ENCODE peak calls at places on chromosome 10, in six cellular contexts. I, K, C, R, W and A are unnamed samples.

GRCh38 chr10:97297556-97298222 is 5.3 kb upstream of the ARHGAP19 start:
- DNase-seq in R (peak; percentile 53), I (no peak), W (no peak), C (no peak), K (no peak), A (no peak)

GRCh38 chr10:79182763-79183467 is 114.1 kb downstream of the ZMIZ1 start:
- DNase-seq in I (peak; percentile 18), W (no peak), K (no peak), C (no peak), R (no peak), A (no peak)

GRCh38 chr10:124911124-124912051 is 30.5 kb upstream of the ZRANB1 start:
- DNase-seq in W (no peak), I (no peak), C (no peak), K (no peak), R (peak; percentile 93), A (peak; percentile 78)

GRCh38 chr10:79287973-79288715 is 59.1 kb upstream of the PPIF start:
- DNase-seq in W (no peak), R (no peak), I (no peak), K (no peak), C (no peak), A (no peak)

GRCh38 chr10:52639652-52640051 is 132.9 kb downstream of the MBL2 start:
- DNase-seq in R (no peak), K (peak; percentile 21), C (no peak), I (no peak), W (no peak), A (no peak)

GRCh38 chr10:99784025-99784730 is 1.7 kb downstream of the ABCC2 start:
- DNase-seq in R (peak; percentile 94), K (peak; percentile 39), I (no peak), W (no peak), C (peak; percentile 20), A (peak; percentile 93)

GRCh38 chr10:99849525-99849924 is 67.1 kb downstream of the ABCC2 start:
- DNase-seq in K (no peak), I (no peak), W (no peak), C (no peak), R (no peak), A (no peak)

GRCh38 chr10:28685717-28686116 is 8.4 kb downstream of the BAMBI start:
- DNase-seq in R (no peak), I (no peak), K (no peak), W (no peak), C (no peak), A (no peak)

DNA sequence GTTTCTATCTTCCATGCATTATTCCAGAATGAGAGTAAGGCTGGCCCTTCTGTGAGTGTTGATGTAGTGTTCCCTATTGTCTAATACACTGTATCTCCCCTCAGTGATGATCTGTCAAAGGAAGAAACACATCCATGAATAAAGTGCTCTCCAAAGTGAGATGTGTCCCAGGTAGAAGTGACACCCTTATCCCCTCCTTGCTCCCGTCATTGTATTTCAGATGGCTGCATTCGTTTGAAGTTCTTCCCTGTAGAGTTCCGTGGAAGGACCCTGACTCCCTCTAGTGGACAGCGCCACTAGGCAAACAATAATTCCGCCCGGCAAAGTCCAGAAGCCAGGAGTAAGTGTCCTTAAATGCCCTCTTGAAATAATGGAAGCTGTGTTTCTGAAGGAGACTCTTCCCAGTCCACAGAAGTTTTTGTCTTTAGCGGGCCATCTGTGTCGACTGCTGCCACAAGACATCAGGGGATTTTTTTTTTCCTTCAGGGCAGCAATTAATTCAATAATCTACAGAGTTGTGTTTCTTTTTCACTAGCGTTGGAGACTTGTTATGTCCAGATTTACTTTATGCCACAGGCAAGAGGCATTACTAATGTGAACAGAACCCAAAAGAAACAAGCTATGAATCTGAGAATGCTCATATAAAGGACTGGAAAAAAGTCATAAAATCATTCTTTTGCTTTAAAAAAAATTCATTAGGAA is 64.6 kb downstream of the THNSL1 start:
- DNase-seq in R (peak; percentile 92), I (peak; percentile 66), K (peak; percentile 79), W (peak; percentile 79), C (peak; percentile 66), A (peak; percentile 93)
- H3K4me3 ChIP-seq in R (no peak overlapping the region), I (no peak overlapping the region), K (no peak overlapping the region), W (no peak overlapping the region), C (no peak overlapping the region), A (no peak overlapping the region)

DNA sequence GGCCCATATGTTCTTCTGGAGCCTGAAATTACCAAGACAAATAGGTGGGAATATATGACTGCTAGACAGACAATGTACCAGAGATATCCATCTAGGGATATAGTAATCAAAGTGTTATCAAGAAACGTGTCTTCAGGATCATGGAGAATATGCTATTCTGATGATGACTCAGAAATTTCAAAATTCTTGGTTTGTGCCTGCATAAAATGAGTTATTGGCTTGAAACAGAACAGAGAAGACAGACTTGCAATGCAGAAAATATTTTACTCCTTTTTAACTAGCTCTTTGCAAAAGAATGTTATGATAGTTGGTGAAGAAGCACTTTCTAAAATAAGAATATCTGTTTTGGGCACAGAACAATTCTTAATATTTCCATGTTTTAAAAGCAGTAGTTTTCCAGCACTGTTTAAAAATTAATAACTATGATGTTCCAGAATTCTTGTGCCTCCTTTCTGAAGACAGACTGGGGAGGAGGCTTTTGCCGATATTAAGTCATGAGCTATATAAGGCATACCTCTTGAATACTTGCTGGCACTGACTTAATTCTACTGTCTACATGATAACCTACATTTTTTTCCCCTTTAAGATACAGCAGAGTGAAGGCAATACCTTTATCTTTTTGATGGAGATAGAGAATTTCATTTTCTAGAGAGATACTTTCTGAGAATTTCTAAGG is 34.4 kb upstream of the CABCOCO1 start:
- DNase-seq in C (no peak), K (peak; percentile 72), R (peak; percentile 79), W (no peak), I (no peak), A (peak; percentile 47)
- H3K4me3 ChIP-seq in C (no peak overlapping the region), K (no peak overlapping the region), R (no peak overlapping the region), W (no peak overlapping the region), I (no peak overlapping the region), A (no peak overlapping the region)

GRCh38 chr10:77165445-77166316 is 471.9 kb downstream of the KCNMA1 start:
- DNase-seq in W (peak; percentile 40), K (peak; percentile 75), C (no peak), R (peak; percentile 75), I (no peak), A (peak; percentile 77)
- H3K4me3 ChIP-seq in W (no peak overlapping the region), K (no peak overlapping the region), C (peak overlapping the region; percentile 33), R (no peak overlapping the region), I (no peak overlapping the region), A (no peak overlapping the region)

GRCh38 chr10:80452688-80453391 is 1.3 kb upstream of the TSPAN14 start:
- DNase-seq in C (no peak), K (peak; percentile 84), W (no peak), R (no peak), I (no peak), A (no peak)
- H3K4me3 ChIP-seq in C (peak overlapping the region; percentile 58), K (peak overlapping the region; percentile 33), W (peak overlapping the region; percentile 98), R (no peak overlapping the region), I (peak overlapping the region; percentile 52), A (no peak overlapping the region)

DNA sequence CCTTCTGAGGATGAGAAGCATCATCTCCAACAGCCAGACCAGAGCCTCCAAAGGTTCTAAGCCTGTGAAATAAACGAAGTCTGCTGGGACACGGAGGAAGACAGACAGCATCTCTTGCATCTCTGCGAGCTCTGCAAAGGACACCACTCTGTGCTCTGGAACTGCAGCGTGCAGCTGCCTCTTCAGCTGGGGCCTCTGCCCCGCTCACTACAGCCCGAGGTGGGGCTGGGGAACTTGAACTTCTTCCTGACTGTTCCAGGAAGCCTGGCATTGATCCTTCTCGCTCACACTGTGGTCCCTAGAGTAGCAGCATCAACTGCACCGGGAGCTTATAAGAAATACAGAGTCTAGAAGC is 163.3 kb downstream of the USP6NL start:
- DNase-seq in W (no peak), I (no peak), R (no peak), C (no peak), K (no peak), A (no peak)
- H3K4me3 ChIP-seq in W (no peak overlapping the region), I (no peak overlapping the region), R (no peak overlapping the region), C (no peak overlapping the region), K (no peak overlapping the region), A (no peak overlapping the region)

GRCh38 chr10:93756128-93756517 is 1.6 kb upstream of the LGI1 start:
- DNase-seq in I (no peak), C (no peak), K (no peak), R (no peak), W (no peak), A (no peak)
- H3K4me3 ChIP-seq in I (no peak overlapping the region), C (no peak overlapping the region), K (no peak overlapping the region), R (no peak overlapping the region), W (no peak overlapping the region), A (no peak overlapping the region)

GRCh38 chr10:103145046-103145445 is 48.0 kb downstream of the NT5C2 start:
- DNase-seq in I (no peak), C (no peak), R (peak; percentile 84), K (no peak), W (no peak), A (peak; percentile 60)
- H3K4me3 ChIP-seq in I (peak overlapping the region; percentile 36), C (peak overlapping the region; percentile 61), R (no peak overlapping the region), K (no peak overlapping the region), W (no peak overlapping the region), A (no peak overlapping the region)

GRCh38 chr10:62652114-62652513 is 152.4 kb upstream of the ADO start:
- DNase-seq in R (no peak), K (peak; percentile 19), C (no peak), W (no peak), I (no peak), A (peak; percentile 19)
- H3K4me3 ChIP-seq in R (no peak overlapping the region), K (no peak overlapping the region), C (no peak overlapping the region), W (no peak overlapping the region), I (no peak overlapping the region), A (no peak overlapping the region)

GRCh38 chr10:82880776-82881175 is 1005.8 kb downstream of the NRG3 start:
- DNase-seq in W (no peak), R (no peak), K (no peak), I (no peak), C (no peak), A (no peak)
- H3K4me3 ChIP-seq in W (no peak overlapping the region), R (no peak overlapping the region), K (no peak overlapping the region), I (no peak overlapping the region), C (no peak overlapping the region), A (no peak overlapping the region)

GRCh38 chr10:101308051-101308450 is 45.9 kb upstream of the BTRC start:
- DNase-seq in W (no peak), C (no peak), I (no peak), R (no peak), K (peak; percentile 87), A (no peak)
- H3K4me3 ChIP-seq in W (no peak overlapping the region), C (no peak overlapping the region), I (no peak overlapping the region), R (no peak overlapping the region), K (no peak overlapping the region), A (no peak overlapping the region)